ENCODE peak calls at places on chromosomes 4 and X, in six cellular contexts. K is NT2/D1; I is left lung; F is tibial nerve; M is CD8-positive, alpha-beta T cell; X is mammary epithelial cell. L is an unnamed sample.

GRCh38 chr4:143586080-143586479 is 72.6 kb downstream of the SMARCA5 start:
- DNase-seq in K (no peak), I (no peak), F (no peak), M (no peak), X (no peak), L (no peak)

GRCh38 chr4:16597829-16598228 is 300.6 kb downstream of the LDB2 start:
- DNase-seq in K (no peak), I (no peak), F (no peak), M (no peak), X (no peak), L (no peak)

GRCh38 chrX:7435822-7436221 is 287.9 kb upstream of the PUDP start:
- DNase-seq in K (no peak), I (no peak), F (no peak), M (no peak), X (no peak), L (no peak)

GRCh38 chr4:75867135-75867534 is 35.1 kb downstream of the PPEF2 start:
- DNase-seq in K (no peak), I (no peak), F (no peak), M (no peak), X (no peak), L (no peak)

GRCh38 chr4:152590179-152591031 is 54.5 kb upstream of the FBXW7 start:
- DNase-seq in K (no peak), I (no peak), F (no peak), M (no peak), X (peak; percentile 89), L (peak; percentile 69)

GRCh38 chr4:158781963-158782362 is 13.1 kb downstream of the FNIP2 start:
- DNase-seq in K (no peak), I (no peak), F (no peak), M (no peak), X (no peak), L (no peak)

GRCh38 chr4:1058198-1058996 is 47.0 kb downstream of the FGFRL1 start:
- DNase-seq in K (no peak), I (peak; percentile 65), F (no peak), M (no peak), X (no peak), L (no peak)

GRCh38 chr4:74671074-74671698 is 123.1 kb downstream of the BTC start:
- DNase-seq in K (peak; percentile 44), I (no peak), F (no peak), M (peak; percentile 8), X (peak; percentile 62), L (no peak)

GRCh38 chr4:138492178-138492577 is 250.0 kb upstream of the SLC7A11 start:
- DNase-seq in K (no peak), I (no peak), F (no peak), M (no peak), X (no peak), L (no peak)

GRCh38 chr4:109434007-109434792 is 585 bp downstream of the SEC24B start:
- DNase-seq in K (no peak), I (no peak), F (peak; percentile 28), M (peak; percentile 4), X (peak; percentile 25), L (no peak)

GRCh38 chr4:212438-213174 is 88.3 kb downstream of the ZNF718 start:
- DNase-seq in K (peak; percentile 90), I (peak; percentile 76), F (peak; percentile 40), M (no peak), X (peak; percentile 77), L (peak; percentile 0)

GRCh38 chrX:48823029-48823428 is 3.3 kb upstream of the ERAS start:
- DNase-seq in K (no peak), I (no peak), F (no peak), M (no peak), X (no peak), L (no peak)

GRCh38 chr4:85761803-85762202 is 286.9 kb downstream of the ARHGAP24 start:
- DNase-seq in K (no peak), I (no peak), F (peak; percentile 61), M (no peak), X (no peak), L (no peak)

GRCh38 chrX:73262991-73263390 is 48.3 kb upstream of the NAP1L2 start:
- DNase-seq in K (peak; percentile 28), I (no peak), F (no peak), M (no peak), X (no peak), L (no peak)

GRCh38 chr4:136637071-136637777 is 895.1 kb downstream of the PCDH18 start:
- DNase-seq in K (peak; percentile 16), I (peak; percentile 62), F (no peak), M (no peak), X (no peak), L (no peak)

GRCh38 chr4:186298034-186298647 is 32.2 kb downstream of the F11 start:
- DNase-seq in K (no peak), I (peak; percentile 82), F (no peak), M (no peak), X (no peak), L (no peak)

GRCh38 chrX:65528293-65528692 is 6.3 kb downstream of the LAS1L start:
- DNase-seq in K (no peak), I (no peak), F (no peak), M (no peak), X (no peak), L (no peak)

GRCh38 chr4:96638132-96638531 is 798.2 kb downstream of the PDHA2 start:
- DNase-seq in K (no peak), I (no peak), F (no peak), M (no peak), X (no peak), L (no peak)

GRCh38 chr4:138341739-138342415 is 99.7 kb upstream of the SLC7A11 start:
- DNase-seq in K (no peak), I (no peak), F (no peak), M (no peak), X (no peak), L (no peak)

GRCh38 chr4:176818531-176818930 is 25.8 kb upstream of the VEGFC start:
- DNase-seq in K (no peak), I (no peak), F (no peak), M (no peak), X (no peak), L (no peak)

GRCh38 chrX:16113978-16114554 is 9.3 kb upstream of the GRPR start:
- DNase-seq in K (no peak), I (no peak), F (no peak), M (no peak), X (no peak), L (no peak)

GRCh38 chr4:48093949-48094550 is 40.0 kb downstream of the TXK start:
- DNase-seq in K (no peak), I (no peak), F (no peak), M (no peak), X (peak; percentile 93), L (peak; percentile 57)

GRCh38 chr4:78645853-78646757 is 94.5 kb downstream of the ANXA3 start:
- DNase-seq in K (no peak), I (no peak), F (peak; percentile 82), M (no peak), X (peak; percentile 93), L (peak; percentile 84)

GRCh38 chr4:16844796-16845586 is 53.5 kb downstream of the LDB2 start:
- DNase-seq in K (no peak), I (no peak), F (no peak), M (no peak), X (no peak), L (no peak)

GRCh38 chr4:187586892-187587291 is 408.7 kb upstream of the ZFP42 start:
- DNase-seq in K (no peak), I (no peak), F (no peak), M (no peak), X (no peak), L (no peak)

DNA sequence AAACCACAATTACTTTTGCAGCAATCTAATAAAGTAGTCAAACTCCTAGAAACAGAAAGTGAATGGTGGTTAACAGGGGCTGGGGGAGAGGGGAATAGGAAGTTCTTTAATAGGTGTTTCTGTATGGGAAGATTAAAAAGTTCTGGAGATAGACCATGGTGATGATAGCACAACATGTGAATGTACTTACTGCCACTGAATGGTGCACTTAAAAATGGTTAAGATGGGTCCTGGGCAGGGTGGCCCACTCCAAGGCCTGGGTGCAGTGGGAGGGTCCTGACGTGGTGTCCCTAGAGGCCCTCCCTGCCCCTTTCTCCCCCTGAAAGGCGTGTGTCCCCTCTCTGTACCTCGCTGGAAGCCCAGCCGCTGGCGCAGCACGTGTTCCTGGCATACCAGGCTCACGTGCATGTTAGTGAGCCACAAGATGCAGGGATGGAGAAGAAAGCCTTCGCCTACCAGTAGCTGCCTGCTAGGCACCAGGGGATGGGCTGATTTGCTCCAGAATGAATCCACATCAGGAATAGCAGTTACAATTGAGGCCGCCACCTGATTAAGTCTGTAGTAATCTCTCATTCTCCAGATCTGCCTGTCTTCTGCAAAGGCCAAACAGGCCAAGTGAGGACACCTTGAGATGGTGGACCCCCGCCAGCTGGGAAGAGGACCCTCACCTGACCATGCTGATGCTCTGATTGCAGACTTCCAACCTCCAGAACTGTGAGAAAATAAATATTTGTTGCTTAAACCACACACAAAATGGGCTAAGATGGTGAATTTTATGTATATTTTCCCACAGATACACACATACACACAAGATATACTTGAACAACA is 67.5 kb downstream of the COQ2 start:
- DNase-seq in K (no peak), I (no peak), F (no peak), M (no peak), X (no peak), L (no peak)
- H3K4me1 ChIP-seq in K (no peaks in the 10 kb centered on the region), I (peaks cover 48% of the 10 kb centered on the region), F (no peaks in the 10 kb centered on the region), M (peaks cover 72% of the 10 kb centered on the region), X (peaks cover 28% of the 10 kb centered on the region), L (peaks cover 21% of the 10 kb centered on the region)

DNA sequence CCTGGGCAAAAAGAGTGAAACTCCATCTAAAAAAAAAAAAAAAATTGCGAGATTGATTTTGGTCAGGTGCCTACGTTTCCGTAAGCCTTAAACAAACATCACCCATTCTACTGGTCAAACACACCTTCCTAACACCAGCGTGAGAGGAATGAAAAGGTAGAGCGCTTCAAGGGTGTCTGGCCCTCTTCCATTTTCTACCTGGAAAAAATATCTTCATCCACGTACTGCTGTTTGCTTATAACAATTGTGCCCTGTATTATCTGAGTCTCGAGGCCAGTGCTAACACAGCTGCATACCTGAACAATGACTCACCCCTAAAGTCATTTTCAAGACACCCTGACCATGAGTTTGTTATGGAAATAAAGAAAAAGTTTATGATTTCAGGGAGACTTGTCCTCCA is 13.9 kb downstream of the TMSB4X start:
- DNase-seq in K (no peak), I (no peak), F (no peak), M (no peak), X (peak; percentile 91), L (peak; percentile 62)
- H3K4me1 ChIP-seq in K (no peaks in the 10 kb centered on the region), I (peaks cover 13% of the 10 kb centered on the region), F (peaks cover under 1% of the 10 kb centered on the region), M (peaks cover 40% of the 10 kb centered on the region), X (peaks cover 34% of the 10 kb centered on the region), L (peaks cover 19% of the 10 kb centered on the region)

DNA sequence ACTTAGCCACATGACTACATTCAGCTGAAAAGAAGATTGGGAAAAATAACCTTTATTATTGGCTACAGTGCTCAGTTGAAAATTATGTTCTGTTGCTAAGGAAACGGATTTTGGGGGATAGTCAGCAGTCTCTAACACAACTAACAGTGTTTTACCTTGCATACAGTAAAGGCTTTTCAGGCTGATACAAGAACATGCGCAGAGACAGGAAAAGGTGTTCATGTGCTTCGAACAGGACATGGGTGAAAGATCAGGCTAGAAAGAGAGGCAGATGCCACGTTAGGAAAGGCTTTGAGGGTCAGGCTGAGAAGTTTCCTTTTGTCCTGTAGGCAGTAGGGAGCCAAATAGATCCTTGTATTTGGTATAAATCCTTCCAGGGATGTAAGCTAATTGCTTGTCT is 14.8 kb upstream of the RHOH start:
- DNase-seq in K (no peak), I (no peak), F (no peak), M (no peak), X (no peak), L (no peak)
- H3K4me1 ChIP-seq in K (no peaks in the 10 kb centered on the region), I (peaks cover 27% of the 10 kb centered on the region), F (no peaks in the 10 kb centered on the region), M (peaks cover 14% of the 10 kb centered on the region), X (peaks cover 49% of the 10 kb centered on the region), L (peaks cover 55% of the 10 kb centered on the region)

GRCh38 chrX:145886469-145886868 is 68.8 kb downstream of the SLITRK2 start:
- DNase-seq in K (no peak), I (no peak), F (no peak), M (no peak), X (no peak), L (no peak)
- H3K4me1 ChIP-seq in K (no peaks in the 10 kb centered on the region), I (no peaks in the 10 kb centered on the region), F (no peaks in the 10 kb centered on the region), M (no peaks in the 10 kb centered on the region), X (no peaks in the 10 kb centered on the region), L (no peaks in the 10 kb centered on the region)